ENCODE peak calls at places on chromosomes 1 and 21, in nine cellular contexts. R, V, Y, K, S, T, M, N and U are unnamed samples.
A peak's percentile ranks its signal among the peaks of the same experiment; 100 is the strongest.

GRCh38 chr1:203299180-203299579 is 6.1 kb upstream of the BTG2 start:
- DNase-seq in K (no peak), N (no peak), V (no peak), R (no peak), T (no peak), S (no peak), M (no peak), Y (no peak), U (no peak)

GRCh38 chr1:174812026-174812425 is 187.7 kb upstream of the CACYBP start:
- DNase-seq in Y (no peak), K (no peak), V (no peak), S (no peak), N (no peak), M (no peak), T (no peak), R (no peak), U (no peak)

GRCh38 chr1:115969509-115969908 is 6.8 kb upstream of the SLC22A15 start:
- DNase-seq in Y (no peak), R (no peak), V (no peak), S (no peak), M (no peak), T (no peak), N (no peak), K (no peak), U (no peak)

GRCh38 chr1:2356911-2357845 is 34.2 kb downstream of the MORN1 start:
- DNase-seq in V (no peak), M (no peak), N (no peak), Y (no peak), T (no peak), R (no peak), K (peak; percentile 51), S (no peak), U (no peak)

GRCh38 chr1:228393268-228393699 is 13.4 kb downstream of the TRIM11 start:
- DNase-seq in Y (peak; percentile 8), K (peak; percentile 70), N (no peak), M (peak; percentile 80), R (peak; percentile 76), V (no peak), T (no peak), S (no peak), U (peak; percentile 4)

GRCh38 chr1:58927026-58927721 is 143.3 kb upstream of the JUN start:
- DNase-seq in T (no peak), K (no peak), N (no peak), Y (no peak), M (peak; percentile 9), R (no peak), V (no peak), S (no peak), U (peak; percentile 47)

GRCh38 chr1:241841661-241842060 is 6.3 kb upstream of the EXO1 start:
- DNase-seq in R (no peak), M (no peak), V (no peak), T (no peak), N (peak; percentile 28), S (no peak), Y (no peak), K (no peak), U (peak; percentile 46)

GRCh38 chr1:178196631-178197030 is 102.7 kb downstream of the RASAL2 start:
- DNase-seq in K (no peak), M (no peak), Y (no peak), T (no peak), S (no peak), R (no peak), V (no peak), N (no peak), U (no peak)

GRCh38 chr21:25541042-25541441 is 66.2 kb downstream of the MRPL39 start:
- DNase-seq in S (no peak), M (no peak), V (no peak), N (no peak), R (no peak), T (no peak), Y (no peak), K (no peak), U (no peak)

GRCh38 chr1:169217621-169218020 is 111.1 kb downstream of the ATP1B1 start:
- DNase-seq in M (no peak), K (no peak), V (no peak), S (no peak), T (no peak), Y (no peak), R (no peak), N (no peak), U (no peak)

GRCh38 chr1:164320780-164321683 is 238.0 kb upstream of the PBX1 start:
- DNase-seq in N (peak; percentile 32), V (no peak), Y (no peak), S (no peak), T (no peak), M (peak; percentile 13), R (peak; percentile 16), K (peak; percentile 66), U (peak; percentile 51)

GRCh38 chr1:171868217-171868616 is 26.9 kb downstream of the DNM3 start:
- DNase-seq in S (no peak), K (no peak), N (no peak), M (no peak), Y (peak; percentile 15), T (no peak), V (no peak), R (no peak), U (no peak)

GRCh38 chr1:93738075-93738622 is 56.5 kb upstream of the BCAR3 start:
- DNase-seq in Y (peak; percentile 58), V (no peak), M (peak; percentile 98), T (no peak), N (no peak), K (no peak), S (no peak), R (peak; percentile 97), U (no peak)